ENCODE peak calls at places on chromosomes 11 and 22, in six cellular contexts. T is upper lobe of left lung, C is transverse colon, D is stomach, U is A549, Q is HepG2. E is an unnamed sample.

GRCh38 chr11:68303083-68303482 is 9.3 kb upstream of the LRP5 start:
- DNase-seq in T (no peak), C (no peak), D (no peak), U (no peak), Q (no peak), E (no peak)

GRCh38 chr11:122168218-122168617 is 52.2 kb upstream of the BLID start:
- DNase-seq in T (no peak), C (no peak), D (no peak), U (no peak), Q (no peak), E (no peak)

GRCh38 chr11:47595029-47595428 is 818 bp upstream of the C1QTNF4 start:
- DNase-seq in T (no peak), C (no peak), D (no peak), U (no peak), Q (no peak), E (no peak)

GRCh38 chr11:56843816-56844215 is 95.3 kb upstream of the OR9G4 start:
- DNase-seq in T (no peak), C (no peak), D (no peak), U (no peak), Q (no peak), E (no peak)

GRCh38 chr11:95599959-95600586 is 189.5 kb downstream of the FAM76B start:
- DNase-seq in T (no peak), C (no peak), D (no peak), U (no peak), Q (no peak), E (no peak)

GRCh38 chr11:79062814-79063762 is 377.7 kb downstream of the TENM4 start:
- DNase-seq in T (no peak), C (no peak), D (no peak), U (peak), Q (peak), E (no peak)

GRCh38 chr22:24178502-24179440 is 2.5 kb upstream of the SUSD2 start:
- DNase-seq in T (peak), C (no peak), D (no peak), U (no peak), Q (no peak), E (no peak)

GRCh38 chr11:115892016-115892415 is 387.8 kb upstream of the CADM1 start:
- DNase-seq in T (no peak), C (no peak), D (no peak), U (no peak), Q (no peak), E (no peak)

GRCh38 chr11:105821366-105821765 is 200.7 kb downstream of the MSANTD4 start:
- DNase-seq in T (no peak), C (no peak), D (no peak), U (no peak), Q (no peak), E (no peak)

GRCh38 chr22:43153916-43154315 is 2.6 kb downstream of the TSPO start:
- DNase-seq in T (no peak), C (no peak), D (no peak), U (no peak), Q (no peak), E (no peak)

GRCh38 chr11:45798793-45799441 is 6.0 kb upstream of the SLC35C1 start:
- DNase-seq in T (no peak), C (no peak), D (peak), U (no peak), Q (peak), E (no peak)

GRCh38 chr22:28801845-28802594 is 1.7 kb upstream of the XBP1 start:
- DNase-seq in T (no peak), C (peak), D (peak), U (no peak), Q (peak), E (no peak)

GRCh38 chr11:44036811-44037657 is 10.7 kb upstream of the ACCSL start:
- DNase-seq in T (peak), C (peak), D (peak), U (peak), Q (peak), E (peak)

GRCh38 chr11:31987118-31988005 is 103.5 kb upstream of the RCN1 start:
- DNase-seq in T (peak), C (no peak), D (no peak), U (no peak), Q (no peak), E (no peak)

GRCh38 chr11:7639643-7640025 is 33.7 kb downstream of the CYB5R2 start:
- DNase-seq in T (no peak), C (peak), D (peak), U (no peak), Q (no peak), E (no peak)

GRCh38 chr11:60165946-60166345 is 16.9 kb downstream of the MS4A6A start:
- DNase-seq in T (no peak), C (no peak), D (no peak), U (no peak), Q (no peak), E (no peak)

GRCh38 chr11:131190446-131190845 is 180.0 kb upstream of the NTM start:
- DNase-seq in T (no peak), C (no peak), D (no peak), U (no peak), Q (no peak), E (no peak)

GRCh38 chr11:85844439-85845051 is 10.6 kb upstream of the CCDC83 start:
- DNase-seq in T (no peak), C (no peak), D (no peak), U (peak), Q (no peak), E (no peak)

GRCh38 chr11:57638811-57639320 is 10.8 kb downstream of the YPEL4 start:
- DNase-seq in T (no peak), C (no peak), D (no peak), U (no peak), Q (no peak), E (no peak)

GRCh38 chr11:115982666-115983065 is 478.5 kb upstream of the CADM1 start:
- DNase-seq in T (no peak), C (no peak), D (no peak), U (no peak), Q (no peak), E (no peak)

GRCh38 chr11:126347751-126348628 is 7.5 kb upstream of the ST3GAL4 start:
- DNase-seq in T (no peak), C (no peak), D (no peak), U (no peak), Q (peak), E (peak)

GRCh38 chr11:124791626-124792341 is 8.4 kb downstream of the MSANTD2 start:
- DNase-seq in T (no peak), C (no peak), D (no peak), U (no peak), Q (no peak), E (no peak)

GRCh38 chr11:74097838-74098237 is 73.0 kb downstream of the C2CD3 start:
- DNase-seq in T (no peak), C (no peak), D (no peak), U (no peak), Q (no peak), E (no peak)

GRCh38 chr22:32557424-32557823 is 82.8 kb downstream of the FBXO7 start:
- DNase-seq in T (no peak), C (no peak), D (no peak), U (peak), Q (no peak), E (no peak)

GRCh38 chr11:110085255-110085838 is 7.8 kb upstream of the ZC3H12C start:
- DNase-seq in T (no peak), C (no peak), D (no peak), U (no peak), Q (no peak), E (no peak)

GRCh38 chr11:115778928-115779650 is 274.9 kb upstream of the CADM1 start:
- DNase-seq in T (no peak), C (no peak), D (no peak), U (no peak), Q (no peak), E (no peak)

GRCh38 chr11:14259870-14260269 is 99.1 kb downstream of the RRAS2 start:
- DNase-seq in T (no peak), C (peak), D (no peak), U (no peak), Q (no peak), E (no peak)

GRCh38 chr11:4677948-4678347 is 19.7 kb downstream of the OR51E2 start:
- DNase-seq in T (no peak), C (no peak), D (no peak), U (no peak), Q (no peak), E (no peak)

GRCh38 chr11:33724644-33725035 is 11.6 kb downstream of the CD59 start:
- DNase-seq in T (no peak), C (no peak), D (no peak), U (no peak), Q (no peak), E (no peak)
- TF ChIP-seq EP300 in T (no peak), C (no peak), D (no peak), U (no peak), Q (no peak), E (no peak)

DNA sequence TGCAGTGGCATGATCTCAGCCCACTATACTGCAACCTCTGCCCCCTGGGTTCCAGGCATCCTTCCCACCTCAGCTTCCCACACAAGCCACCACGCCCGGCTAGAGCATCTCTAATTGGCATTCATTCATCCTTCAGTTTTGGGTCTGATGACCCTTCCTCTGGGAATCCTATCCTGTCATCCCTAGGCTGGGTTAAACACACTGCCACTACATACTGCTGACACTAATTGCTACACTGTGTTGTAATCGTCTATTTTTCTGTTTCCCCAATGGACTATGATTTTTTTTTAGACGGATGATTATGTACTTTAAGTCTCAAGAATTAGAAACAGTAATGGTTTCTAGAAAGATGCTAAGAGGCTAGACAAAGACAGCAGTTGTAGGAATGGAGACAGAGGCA is 62.8 kb downstream of the DEUP1 start:
- DNase-seq in T (no peak), C (no peak), D (no peak), U (no peak), Q (no peak), E (no peak)
- TF ChIP-seq EP300 in T (no peak), C (no peak), D (no peak), U (no peak), Q (no peak), E (no peak)

GRCh38 chr11:120648706-120649250 is 137.2 kb downstream of the GRIK4 start:
- DNase-seq in T (no peak), C (no peak), D (no peak), U (no peak), Q (no peak), E (no peak)

GRCh38 chr11:120646206-120646605 is 134.7 kb downstream of the GRIK4 start:
- DNase-seq in T (no peak), C (no peak), D (no peak), U (no peak), Q (no peak), E (no peak)

GRCh38 chr11:120643254-120643653 is 131.7 kb downstream of the GRIK4 start:
- DNase-seq in T (no peak), C (no peak), D (no peak), U (no peak), Q (no peak), E (no peak)

GRCh38 chr11:120647681-120648080 is 136.1 kb downstream of the GRIK4 start:
- DNase-seq in T (peak), C (no peak), D (no peak), U (no peak), Q (no peak), E (no peak)

GRCh38 chr11:120645639-120646038 is 134.1 kb downstream of the GRIK4 start:
- DNase-seq in T (no peak), C (no peak), D (no peak), U (no peak), Q (no peak), E (no peak)
- TF ChIP-seq EP300 in T (no peak), C (no peak), D (no peak), U (no peak), Q (no peak), E (no peak)

GRCh38 chr11:97641988-97642387 is 1252.2 kb downstream of the JRKL start:
- DNase-seq in T (no peak), C (no peak), D (no peak), U (no peak), Q (no peak), E (no peak)
- TF ChIP-seq EP300 in T (no peak), C (no peak), D (no peak), U (no peak), Q (no peak), E (no peak)

GRCh38 chr11:606245-606644 is 9.5 kb downstream of the IRF7 start:
- DNase-seq in T (peak), C (no peak), D (peak), U (peak), Q (no peak), E (peak)

GRCh38 chr11:607971-608659 is 7.6 kb downstream of the IRF7 start:
- DNase-seq in T (peak), C (no peak), D (no peak), U (no peak), Q (no peak), E (peak)

GRCh38 chr11:608751-609354 is 6.9 kb downstream of the IRF7 start:
- DNase-seq in T (peak), C (no peak), D (no peak), U (no peak), Q (no peak), E (peak)

GRCh38 chr11:605286-606129 is 10.2 kb downstream of the IRF7 start:
- DNase-seq in T (peak), C (no peak), D (no peak), U (no peak), Q (no peak), E (no peak)

GRCh38 chr11:607020-607780 is 8.6 kb downstream of the IRF7 start:
- DNase-seq in T (peak), C (no peak), D (no peak), U (no peak), Q (no peak), E (peak)
- TF ChIP-seq EP300 in T (no peak), C (no peak), D (no peak), U (no peak), Q (no peak), E (no peak)

GRCh38 chr11:62507023-62507422 is 39.6 kb downstream of the AHNAK start:
- DNase-seq in T (no peak), C (no peak), D (no peak), U (no peak), Q (no peak), E (no peak)

GRCh38 chr11:62505112-62505783 is 41.4 kb downstream of the AHNAK start:
- DNase-seq in T (no peak), C (peak), D (no peak), U (no peak), Q (no peak), E (no peak)

GRCh38 chr11:62505784-62506145 is 40.8 kb downstream of the AHNAK start:
- DNase-seq in T (peak), C (no peak), D (no peak), U (no peak), Q (no peak), E (no peak)

GRCh38 chr11:62506413-62506940 is 40.1 kb downstream of the AHNAK start:
- DNase-seq in T (peak), C (no peak), D (no peak), U (no peak), Q (no peak), E (no peak)

GRCh38 chr11:62508336-62509058 is 38.1 kb downstream of the AHNAK start:
- DNase-seq in T (peak), C (peak), D (peak), U (peak), Q (peak), E (peak)
- TF ChIP-seq EP300 in T (peak), C (peak), D (no peak), U (no peak), Q (peak), E (no peak)

DNA sequence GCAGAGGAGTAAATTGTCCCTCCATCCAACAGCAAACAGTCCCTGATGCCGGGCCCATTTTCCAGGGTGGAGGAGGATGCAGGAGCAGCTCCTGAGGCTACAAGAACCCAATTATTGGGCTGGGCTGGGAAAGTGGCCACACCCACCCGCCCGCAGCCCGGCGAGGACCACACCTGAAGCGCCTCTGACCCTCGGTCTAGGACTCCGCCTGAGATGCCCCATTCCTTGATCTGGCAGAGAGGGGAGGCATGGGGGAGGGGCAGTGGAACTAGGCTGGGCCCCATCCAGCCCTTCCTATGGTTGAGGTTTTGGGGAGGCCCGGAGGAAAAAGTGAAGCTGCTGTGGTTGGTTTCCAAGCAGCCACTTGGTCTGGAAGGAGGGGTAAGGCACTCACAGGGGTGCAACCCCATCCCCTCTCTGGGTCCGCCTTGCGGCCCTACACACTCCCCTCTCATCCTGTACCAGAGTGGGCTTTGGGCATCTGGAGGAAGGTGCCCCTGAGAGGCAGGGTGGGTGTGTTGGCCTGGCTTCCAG is 2.4 kb upstream of the LGALS1 start:
- DNase-seq in T (no peak), C (peak), D (no peak), U (no peak), Q (no peak), E (peak)
- TF ChIP-seq EP300 in T (no peak), C (no peak), D (no peak), U (no peak), Q (no peak), E (no peak)

E was measured in ovary.